ENCODE peak calls at places on chromosomes 6 and 20, in eight cellular contexts. One of them, this sample, is unnamed.

GRCh38 chr20:2610941-2611720 is 41.3 kb upstream of the NOP56 start:
- DNase-seq in sigmoid colon: no peak
- DNase-seq in astrocyte of the spinal cord: no peak
- DNase-seq in activated CD8-positive, alpha-beta T cell treated with anti-CD3 and anti-CD28 coated beads for 36 hours: no peak
- DNase-seq in transverse colon: no peak
- DNase-seq in CD8-positive, alpha-beta T cell: no peak
- DNase-seq in type B pancreatic cell: no peak
- DNase-seq in retinal pigment epithelial cell: no peak
- DNase-seq in this sample: no peak

GRCh38 chr6:53986165-53986720 is 125.0 kb upstream of the MLIP start:
- DNase-seq in sigmoid colon: no peak
- DNase-seq in astrocyte of the spinal cord: peak; percentile 77
- DNase-seq in activated CD8-positive, alpha-beta T cell treated with anti-CD3 and anti-CD28 coated beads for 36 hours: peak; percentile 35
- DNase-seq in transverse colon: peak; percentile 53
- DNase-seq in CD8-positive, alpha-beta T cell: no peak
- DNase-seq in type B pancreatic cell: no peak
- DNase-seq in retinal pigment epithelial cell: peak; percentile 68
- DNase-seq in this sample: no peak

GRCh38 chr6:145963216-145964068 is 716 bp downstream of the SHPRH start:
- DNase-seq in sigmoid colon: peak; percentile 76
- DNase-seq in astrocyte of the spinal cord: peak; percentile 45
- DNase-seq in activated CD8-positive, alpha-beta T cell treated with anti-CD3 and anti-CD28 coated beads for 36 hours: peak; percentile 57
- DNase-seq in transverse colon: peak; percentile 44
- DNase-seq in CD8-positive, alpha-beta T cell: peak; percentile 33
- DNase-seq in type B pancreatic cell: peak; percentile 73
- DNase-seq in retinal pigment epithelial cell: no peak
- DNase-seq in this sample: peak; percentile 87

GRCh38 chr6:169848946-169849345 is 97.5 kb downstream of the ERMARD start:
- DNase-seq in sigmoid colon: no peak
- DNase-seq in astrocyte of the spinal cord: no peak
- DNase-seq in activated CD8-positive, alpha-beta T cell treated with anti-CD3 and anti-CD28 coated beads for 36 hours: no peak
- DNase-seq in transverse colon: no peak
- DNase-seq in CD8-positive, alpha-beta T cell: no peak
- DNase-seq in type B pancreatic cell: peak; percentile 57
- DNase-seq in retinal pigment epithelial cell: no peak
- DNase-seq in this sample: peak; percentile 76

GRCh38 chr20:40640667-40641066 is 48.4 kb downstream of the MAFB start:
- DNase-seq in sigmoid colon: no peak
- DNase-seq in astrocyte of the spinal cord: no peak
- DNase-seq in activated CD8-positive, alpha-beta T cell treated with anti-CD3 and anti-CD28 coated beads for 36 hours: no peak
- DNase-seq in transverse colon: no peak
- DNase-seq in CD8-positive, alpha-beta T cell: no peak
- DNase-seq in type B pancreatic cell: no peak
- DNase-seq in retinal pigment epithelial cell: no peak
- DNase-seq in this sample: no peak

GRCh38 chr6:101486124-101486523 is 92.6 kb downstream of the GRIK2 start:
- DNase-seq in sigmoid colon: no peak
- DNase-seq in astrocyte of the spinal cord: no peak
- DNase-seq in activated CD8-positive, alpha-beta T cell treated with anti-CD3 and anti-CD28 coated beads for 36 hours: no peak
- DNase-seq in transverse colon: no peak
- DNase-seq in CD8-positive, alpha-beta T cell: no peak
- DNase-seq in type B pancreatic cell: no peak
- DNase-seq in retinal pigment epithelial cell: no peak
- DNase-seq in this sample: no peak

GRCh38 chr20:51017313-51017712 is 5.6 kb downstream of the KCNG1 start:
- DNase-seq in sigmoid colon: no peak
- DNase-seq in astrocyte of the spinal cord: no peak
- DNase-seq in activated CD8-positive, alpha-beta T cell treated with anti-CD3 and anti-CD28 coated beads for 36 hours: no peak
- DNase-seq in transverse colon: no peak
- DNase-seq in CD8-positive, alpha-beta T cell: no peak
- DNase-seq in type B pancreatic cell: no peak
- DNase-seq in retinal pigment epithelial cell: no peak
- DNase-seq in this sample: no peak

GRCh38 chr6:137362878-137363804 is 131.1 kb downstream of the OLIG3 start:
- DNase-seq in sigmoid colon: no peak
- DNase-seq in astrocyte of the spinal cord: no peak
- DNase-seq in activated CD8-positive, alpha-beta T cell treated with anti-CD3 and anti-CD28 coated beads for 36 hours: no peak
- DNase-seq in transverse colon: no peak
- DNase-seq in CD8-positive, alpha-beta T cell: no peak
- DNase-seq in type B pancreatic cell: no peak
- DNase-seq in retinal pigment epithelial cell: no peak
- DNase-seq in this sample: no peak

GRCh38 chr6:72250664-72251063 is 364.3 kb downstream of the RIMS1 start:
- DNase-seq in sigmoid colon: no peak
- DNase-seq in astrocyte of the spinal cord: no peak
- DNase-seq in activated CD8-positive, alpha-beta T cell treated with anti-CD3 and anti-CD28 coated beads for 36 hours: no peak
- DNase-seq in transverse colon: no peak
- DNase-seq in CD8-positive, alpha-beta T cell: no peak
- DNase-seq in type B pancreatic cell: no peak
- DNase-seq in retinal pigment epithelial cell: no peak
- DNase-seq in this sample: no peak

GRCh38 chr6:35850209-35850608 is 45.1 kb downstream of the LHFPL5 start:
- DNase-seq in sigmoid colon: no peak
- DNase-seq in astrocyte of the spinal cord: no peak
- DNase-seq in activated CD8-positive, alpha-beta T cell treated with anti-CD3 and anti-CD28 coated beads for 36 hours: no peak
- DNase-seq in transverse colon: no peak
- DNase-seq in CD8-positive, alpha-beta T cell: no peak
- DNase-seq in type B pancreatic cell: no peak
- DNase-seq in retinal pigment epithelial cell: no peak
- DNase-seq in this sample: no peak
- TF ChIP-seq CTCF in sigmoid colon: no peak
- TF ChIP-seq CTCF in astrocyte of the spinal cord: no peak
- TF ChIP-seq CTCF in activated CD8-positive, alpha-beta T cell treated with anti-CD3 and anti-CD28 coated beads for 36 hours: no peak
- TF ChIP-seq CTCF in transverse colon: no peak
- TF ChIP-seq CTCF in CD8-positive, alpha-beta T cell: no peak
- TF ChIP-seq CTCF in type B pancreatic cell: no peak
- TF ChIP-seq CTCF in retinal pigment epithelial cell: no peak
- TF ChIP-seq CTCF in this sample: no peak

GRCh38 chr6:50056242-50056641 is 6.5 kb upstream of the DEFB112 start:
- DNase-seq in sigmoid colon: no peak
- DNase-seq in astrocyte of the spinal cord: no peak
- DNase-seq in activated CD8-positive, alpha-beta T cell treated with anti-CD3 and anti-CD28 coated beads for 36 hours: no peak
- DNase-seq in transverse colon: no peak
- DNase-seq in CD8-positive, alpha-beta T cell: no peak
- DNase-seq in type B pancreatic cell: no peak
- DNase-seq in retinal pigment epithelial cell: no peak
- DNase-seq in this sample: no peak

DNA sequence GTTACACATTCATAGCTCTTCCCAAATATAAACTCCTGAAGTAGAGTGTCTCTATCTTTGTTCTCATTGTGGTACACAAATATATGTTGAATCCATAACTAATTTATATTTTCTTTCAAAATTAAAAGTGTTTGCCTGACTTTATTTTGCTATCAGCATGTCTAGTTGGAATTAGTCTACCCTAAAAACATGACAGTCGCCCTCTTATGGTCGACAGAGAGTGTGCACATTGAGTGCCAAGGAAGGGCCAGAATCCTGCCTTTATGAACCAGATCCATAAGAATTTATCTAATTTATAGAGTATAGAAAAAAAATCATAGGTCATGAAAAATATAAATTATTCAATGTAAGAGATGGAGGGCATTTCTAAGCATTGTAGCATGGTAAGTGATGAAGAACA is 12.3 kb upstream of the DEFB112 start:
- DNase-seq in sigmoid colon: no peak
- DNase-seq in astrocyte of the spinal cord: no peak
- DNase-seq in activated CD8-positive, alpha-beta T cell treated with anti-CD3 and anti-CD28 coated beads for 36 hours: no peak
- DNase-seq in transverse colon: no peak
- DNase-seq in CD8-positive, alpha-beta T cell: no peak
- DNase-seq in type B pancreatic cell: no peak
- DNase-seq in retinal pigment epithelial cell: no peak
- DNase-seq in this sample: no peak
- TF ChIP-seq CTCF in sigmoid colon: no peak
- TF ChIP-seq CTCF in astrocyte of the spinal cord: no peak
- TF ChIP-seq CTCF in activated CD8-positive, alpha-beta T cell treated with anti-CD3 and anti-CD28 coated beads for 36 hours: no peak
- TF ChIP-seq CTCF in transverse colon: no peak
- TF ChIP-seq CTCF in CD8-positive, alpha-beta T cell: no peak
- TF ChIP-seq CTCF in type B pancreatic cell: peak; percentile 66
- TF ChIP-seq CTCF in retinal pigment epithelial cell: peak; percentile 65
- TF ChIP-seq CTCF in this sample: peak; percentile 14

GRCh38 chr20:57582029-57582378 is 21.1 kb downstream of the PCK1 start:
- DNase-seq in sigmoid colon: peak; percentile 62
- DNase-seq in astrocyte of the spinal cord: no peak
- DNase-seq in activated CD8-positive, alpha-beta T cell treated with anti-CD3 and anti-CD28 coated beads for 36 hours: no peak
- DNase-seq in transverse colon: no peak
- DNase-seq in CD8-positive, alpha-beta T cell: no peak
- DNase-seq in type B pancreatic cell: no peak
- DNase-seq in retinal pigment epithelial cell: no peak
- DNase-seq in this sample: no peak

GRCh38 chr20:57583289-57584257 is 22.7 kb downstream of the PCK1 start:
- DNase-seq in sigmoid colon: no peak
- DNase-seq in astrocyte of the spinal cord: no peak
- DNase-seq in activated CD8-positive, alpha-beta T cell treated with anti-CD3 and anti-CD28 coated beads for 36 hours: no peak
- DNase-seq in transverse colon: no peak
- DNase-seq in CD8-positive, alpha-beta T cell: no peak
- DNase-seq in type B pancreatic cell: no peak
- DNase-seq in retinal pigment epithelial cell: no peak
- DNase-seq in this sample: no peak

GRCh38 chr20:57581202-57582028 is 20.5 kb downstream of the PCK1 start:
- DNase-seq in sigmoid colon: no peak
- DNase-seq in astrocyte of the spinal cord: no peak
- DNase-seq in activated CD8-positive, alpha-beta T cell treated with anti-CD3 and anti-CD28 coated beads for 36 hours: no peak
- DNase-seq in transverse colon: no peak
- DNase-seq in CD8-positive, alpha-beta T cell: no peak
- DNase-seq in type B pancreatic cell: no peak
- DNase-seq in retinal pigment epithelial cell: no peak
- DNase-seq in this sample: no peak

GRCh38 chr20:57580478-57581201 is 19.7 kb downstream of the PCK1 start:
- DNase-seq in sigmoid colon: peak; percentile 60
- DNase-seq in astrocyte of the spinal cord: no peak
- DNase-seq in activated CD8-positive, alpha-beta T cell treated with anti-CD3 and anti-CD28 coated beads for 36 hours: no peak
- DNase-seq in transverse colon: no peak
- DNase-seq in CD8-positive, alpha-beta T cell: no peak
- DNase-seq in type B pancreatic cell: no peak
- DNase-seq in retinal pigment epithelial cell: no peak
- DNase-seq in this sample: no peak

DNA sequence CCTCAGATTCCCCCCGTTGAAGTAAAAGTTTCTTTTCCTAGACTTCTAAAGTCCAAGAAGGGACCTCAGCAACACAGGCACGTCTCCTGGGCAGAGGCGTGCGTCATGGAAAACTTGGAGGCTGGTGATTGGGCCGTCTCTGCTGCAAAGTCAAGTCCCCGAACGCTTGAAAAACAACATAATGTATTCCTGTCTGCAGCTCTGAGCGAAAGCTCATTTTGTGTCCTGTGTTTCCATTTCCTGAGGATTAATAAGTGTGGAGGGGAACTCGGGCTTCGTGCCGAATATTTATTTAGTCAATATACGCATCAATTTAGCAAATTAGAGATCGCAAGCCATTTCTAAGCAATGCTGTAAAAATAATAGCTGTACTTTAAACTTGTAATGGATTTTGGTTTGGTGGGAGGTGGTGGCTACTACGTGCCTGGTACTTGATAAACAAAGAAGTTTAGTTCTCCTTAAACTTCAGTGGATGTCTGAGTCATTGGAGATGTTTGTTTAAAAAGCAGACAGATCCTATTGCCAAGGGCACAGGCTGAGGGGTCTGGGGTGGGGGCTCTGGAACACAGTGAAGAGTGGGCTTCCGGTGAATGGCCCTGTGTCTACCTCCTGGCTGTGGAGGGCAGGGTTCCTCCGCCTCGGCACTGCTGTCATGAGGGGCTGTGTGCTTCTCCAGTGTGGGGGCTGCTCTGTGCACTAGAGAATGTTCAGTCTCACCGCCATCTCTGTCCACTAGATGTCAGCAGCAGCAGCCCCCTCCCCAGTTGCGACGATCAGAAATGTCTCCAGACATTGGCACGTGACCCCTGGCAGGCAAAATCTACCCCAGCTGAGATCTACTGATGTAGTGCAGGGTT is 21.8 kb downstream of the PCK1 start:
- DNase-seq in sigmoid colon: peak; percentile 93
- DNase-seq in astrocyte of the spinal cord: peak; percentile 75
- DNase-seq in activated CD8-positive, alpha-beta T cell treated with anti-CD3 and anti-CD28 coated beads for 36 hours: no peak
- DNase-seq in transverse colon: no peak
- DNase-seq in CD8-positive, alpha-beta T cell: no peak
- DNase-seq in type B pancreatic cell: no peak
- DNase-seq in retinal pigment epithelial cell: no peak
- DNase-seq in this sample: no peak
- TF ChIP-seq CTCF in sigmoid colon: no peak
- TF ChIP-seq CTCF in astrocyte of the spinal cord: peak; percentile 73
- TF ChIP-seq CTCF in activated CD8-positive, alpha-beta T cell treated with anti-CD3 and anti-CD28 coated beads for 36 hours: no peak
- TF ChIP-seq CTCF in transverse colon: peak; percentile 25
- TF ChIP-seq CTCF in CD8-positive, alpha-beta T cell: no peak
- TF ChIP-seq CTCF in type B pancreatic cell: peak; percentile 78
- TF ChIP-seq CTCF in retinal pigment epithelial cell: peak; percentile 56
- TF ChIP-seq CTCF in this sample: peak; percentile 72

GRCh38 chr20:59223750-59224149 is 60.1 kb downstream of the ZNF831 start:
- DNase-seq in sigmoid colon: no peak
- DNase-seq in astrocyte of the spinal cord: no peak
- DNase-seq in activated CD8-positive, alpha-beta T cell treated with anti-CD3 and anti-CD28 coated beads for 36 hours: no peak
- DNase-seq in transverse colon: no peak
- DNase-seq in CD8-positive, alpha-beta T cell: no peak
- DNase-seq in type B pancreatic cell: no peak
- DNase-seq in retinal pigment epithelial cell: no peak
- DNase-seq in this sample: no peak

GRCh38 chr20:59222239-59222981 is 58.8 kb downstream of the ZNF831 start:
- DNase-seq in sigmoid colon: peak; percentile 86
- DNase-seq in astrocyte of the spinal cord: peak; percentile 73
- DNase-seq in activated CD8-positive, alpha-beta T cell treated with anti-CD3 and anti-CD28 coated beads for 36 hours: peak; percentile 86
- DNase-seq in transverse colon: peak; percentile 88
- DNase-seq in CD8-positive, alpha-beta T cell: peak; percentile 74
- DNase-seq in type B pancreatic cell: peak; percentile 94
- DNase-seq in retinal pigment epithelial cell: peak; percentile 8
- DNase-seq in this sample: peak; percentile 94

GRCh38 chr20:59221049-59221748 is 57.6 kb downstream of the ZNF831 start:
- DNase-seq in sigmoid colon: no peak
- DNase-seq in astrocyte of the spinal cord: no peak
- DNase-seq in activated CD8-positive, alpha-beta T cell treated with anti-CD3 and anti-CD28 coated beads for 36 hours: no peak
- DNase-seq in transverse colon: no peak
- DNase-seq in CD8-positive, alpha-beta T cell: no peak
- DNase-seq in type B pancreatic cell: no peak
- DNase-seq in retinal pigment epithelial cell: no peak
- DNase-seq in this sample: no peak

GRCh38 chr20:59221881-59222238 is 58.2 kb downstream of the ZNF831 start:
- DNase-seq in sigmoid colon: no peak
- DNase-seq in astrocyte of the spinal cord: no peak
- DNase-seq in activated CD8-positive, alpha-beta T cell treated with anti-CD3 and anti-CD28 coated beads for 36 hours: no peak
- DNase-seq in transverse colon: no peak
- DNase-seq in CD8-positive, alpha-beta T cell: no peak
- DNase-seq in type B pancreatic cell: no peak
- DNase-seq in retinal pigment epithelial cell: no peak
- DNase-seq in this sample: no peak

GRCh38 chr20:59222982-59223610 is 59.5 kb downstream of the ZNF831 start:
- DNase-seq in sigmoid colon: no peak
- DNase-seq in astrocyte of the spinal cord: no peak
- DNase-seq in activated CD8-positive, alpha-beta T cell treated with anti-CD3 and anti-CD28 coated beads for 36 hours: no peak
- DNase-seq in transverse colon: no peak
- DNase-seq in CD8-positive, alpha-beta T cell: no peak
- DNase-seq in type B pancreatic cell: no peak
- DNase-seq in retinal pigment epithelial cell: no peak
- DNase-seq in this sample: no peak
- TF ChIP-seq CTCF in sigmoid colon: no peak
- TF ChIP-seq CTCF in astrocyte of the spinal cord: peak; percentile 1
- TF ChIP-seq CTCF in activated CD8-positive, alpha-beta T cell treated with anti-CD3 and anti-CD28 coated beads for 36 hours: no peak
- TF ChIP-seq CTCF in transverse colon: no peak
- TF ChIP-seq CTCF in CD8-positive, alpha-beta T cell: no peak
- TF ChIP-seq CTCF in type B pancreatic cell: no peak
- TF ChIP-seq CTCF in retinal pigment epithelial cell: no peak
- TF ChIP-seq CTCF in this sample: no peak

DNA sequence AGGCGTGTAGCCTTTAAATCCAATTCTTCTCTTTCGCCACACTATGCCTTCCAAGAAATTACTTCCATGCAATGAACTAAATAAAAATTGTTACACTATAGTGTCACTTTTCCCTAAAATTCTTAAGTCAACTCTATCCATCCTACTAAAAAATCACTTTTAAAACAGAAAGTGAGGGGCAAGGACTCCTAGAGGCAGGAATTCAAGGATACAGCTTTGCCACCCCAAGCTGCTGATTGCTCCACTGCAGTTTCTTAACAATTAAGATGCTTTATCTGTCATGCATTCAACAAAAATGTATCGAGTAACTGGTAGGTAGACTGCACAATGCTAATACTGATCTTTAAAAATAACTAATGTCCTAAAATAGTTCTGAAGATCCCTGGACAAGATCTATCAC is 4.3 kb downstream of the MCM9 start:
- DNase-seq in sigmoid colon: no peak
- DNase-seq in astrocyte of the spinal cord: no peak
- DNase-seq in activated CD8-positive, alpha-beta T cell treated with anti-CD3 and anti-CD28 coated beads for 36 hours: no peak
- DNase-seq in transverse colon: no peak
- DNase-seq in CD8-positive, alpha-beta T cell: no peak
- DNase-seq in type B pancreatic cell: no peak
- DNase-seq in retinal pigment epithelial cell: no peak
- DNase-seq in this sample: no peak
- TF ChIP-seq CTCF in sigmoid colon: no peak
- TF ChIP-seq CTCF in astrocyte of the spinal cord: peak; percentile 29
- TF ChIP-seq CTCF in activated CD8-positive, alpha-beta T cell treated with anti-CD3 and anti-CD28 coated beads for 36 hours: no peak
- TF ChIP-seq CTCF in transverse colon: no peak
- TF ChIP-seq CTCF in CD8-positive, alpha-beta T cell: no peak
- TF ChIP-seq CTCF in type B pancreatic cell: no peak
- TF ChIP-seq CTCF in retinal pigment epithelial cell: no peak
- TF ChIP-seq CTCF in this sample: no peak